ENCODE peak calls at places on chromosomes 6 and 20, in eight cellular contexts. T, N, Z, K, L, A, M and D are unnamed samples.

GRCh38 chr20:25030649-25031026 is 27.3 kb downstream of the ACSS1 start:
- DNase-seq in M (no peak), L (no peak), Z (no peak), T (no peak), N (no peak), A (no peak), K (no peak), D (no peak)

GRCh38 chr6:24489470-24489869 is at the start of gene GPLD1:
- DNase-seq in L (no peak), M (no peak), A (no peak), N (no peak), Z (no peak), T (no peak), K (no peak), D (no peak)

GRCh38 chr20:48202774-48203173 is 417.5 kb upstream of the SULF2 start:
- DNase-seq in Z (no peak), T (no peak), A (no peak), K (no peak), N (no peak), L (no peak), M (no peak), D (no peak)

GRCh38 chr6:36028088-36028886 is 679 bp downstream of the MAPK14 start:
- DNase-seq in K (peak; percentile 33), T (peak; percentile 34), N (peak; percentile 52), Z (peak; percentile 44), A (no peak), M (peak; percentile 33), L (no peak), D (no peak)

GRCh38 chr6:45118684-45119230 is 209.4 kb upstream of the RUNX2 start:
- DNase-seq in N (no peak), M (no peak), K (no peak), A (no peak), T (peak; percentile 12), L (no peak), Z (no peak), D (no peak)

GRCh38 chr6:105036371-105036770 is 79.5 kb downstream of the LIN28B start:
- DNase-seq in A (no peak), M (no peak), L (no peak), K (no peak), N (no peak), T (no peak), Z (no peak), D (no peak)

GRCh38 chr6:27867051-27867940 is 44.9 kb downstream of the OR2B2 start:
- DNase-seq in A (peak; percentile 58), L (peak; percentile 80), M (no peak), T (peak; percentile 79), Z (peak; percentile 61), N (peak; percentile 89), K (peak; percentile 52), D (no peak)

GRCh38 chr20:53061709-53062108 is 89.6 kb downstream of the TSHZ2 start:
- DNase-seq in N (no peak), M (no peak), Z (no peak), T (no peak), L (no peak), A (no peak), K (no peak), D (no peak)